ENCODE peak calls at places on chromosomes 12 and 14, in seven cellular contexts. T, R, D, S, P, I and O are unnamed samples.

GRCh38 chr14:22689186-22689585 is 45.0 kb upstream of the OR6J1 start:
- DNase-seq in T (no peak), R (peak; percentile 92), D (no peak), S (no peak), P (peak; percentile 43), I (no peak), O (no peak)

GRCh38 chr12:131642101-131642540 is 68.8 kb upstream of the SFSWAP start:
- DNase-seq in T (no peak), R (no peak), D (no peak), S (no peak), P (no peak), I (no peak), O (no peak)

GRCh38 chr12:132279930-132280329 is 49.5 kb downstream of the GALNT9 start:
- DNase-seq in T (no peak), R (no peak), D (no peak), S (no peak), P (no peak), I (no peak), O (no peak)

GRCh38 chr12:90951418-90952110 is 3.4 kb downstream of the CCER1 start:
- DNase-seq in T (no peak), R (peak; percentile 41), D (no peak), S (no peak), P (no peak), I (no peak), O (no peak)

GRCh38 chr12:6056406-6057211 is 67.9 kb downstream of the VWF start:
- DNase-seq in T (no peak), R (no peak), D (no peak), S (no peak), P (no peak), I (no peak), O (no peak)

GRCh38 chr14:93914278-93914677 is 12.9 kb upstream of the FAM181A start:
- DNase-seq in T (no peak), R (no peak), D (peak; percentile 41), S (no peak), P (no peak), I (no peak), O (no peak)

GRCh38 chr12:119446459-119446858 is 111.9 kb downstream of the CCDC60 start:
- DNase-seq in T (no peak), R (no peak), D (no peak), S (no peak), P (no peak), I (no peak), O (no peak)

GRCh38 chr12:83046019-83046418 is 359.3 kb downstream of the TMTC2 start:
- DNase-seq in T (no peak), R (peak; percentile 57), D (no peak), S (no peak), P (no peak), I (no peak), O (no peak)

GRCh38 chr14:34872822-34873590 is 2.2 kb downstream of the BAZ1A start:
- DNase-seq in T (no peak), R (peak; percentile 50), D (no peak), S (no peak), P (no peak), I (no peak), O (peak; percentile 40)

GRCh38 chr12:107091381-107091780 is 2.0 kb downstream of the CRY1 start:
- DNase-seq in T (peak; percentile 13), R (peak; percentile 72), D (no peak), S (no peak), P (no peak), I (no peak), O (no peak)

GRCh38 chr12:3086729-3087323 is 9.6 kb downstream of the TSPAN9 start:
- DNase-seq in T (no peak), R (no peak), D (no peak), S (no peak), P (no peak), I (no peak), O (no peak)

GRCh38 chr12:93173178-93173957 is 204.4 kb upstream of the NUDT4 start:
- DNase-seq in T (no peak), R (peak; percentile 69), D (no peak), S (no peak), P (peak; percentile 73), I (no peak), O (no peak)

GRCh38 chr12:122889658-122890561 is 6.0 kb downstream of the VPS37B start:
- DNase-seq in T (no peak), R (no peak), D (no peak), S (no peak), P (no peak), I (no peak), O (no peak)

GRCh38 chr12:48795550-48796455 is 6.9 kb upstream of the ADCY6 start:
- DNase-seq in T (no peak), R (peak; percentile 87), D (peak; percentile 60), S (peak; percentile 37), P (peak; percentile 68), I (peak; percentile 62), O (peak; percentile 43)

GRCh38 chr14:24279301-24280186 is 8.1 kb upstream of the RABGGTA start:
- DNase-seq in T (no peak), R (peak; percentile 62), D (peak; percentile 47), S (peak; percentile 40), P (no peak), I (peak; percentile 61), O (no peak)

GRCh38 chr12:18262514-18262913 is 1.2 kb downstream of the PIK3C2G start:
- DNase-seq in T (no peak), R (no peak), D (no peak), S (no peak), P (no peak), I (no peak), O (no peak)

GRCh38 chr14:68528031-68528687 is 264.7 kb downstream of the ZFP36L1 start:
- DNase-seq in T (no peak), R (no peak), D (no peak), S (no peak), P (no peak), I (no peak), O (no peak)

GRCh38 chr12:4700621-4701026 is 19.6 kb upstream of the GALNT8 start:
- DNase-seq in T (no peak), R (no peak), D (no peak), S (no peak), P (no peak), I (no peak), O (no peak)

GRCh38 chr14:99239661-99240092 is 32.3 kb downstream of the BCL11B start:
- DNase-seq in T (no peak), R (no peak), D (no peak), S (no peak), P (no peak), I (no peak), O (no peak)

GRCh38 chr12:52398176-52398575 is 8.0 kb downstream of the KRT82 start:
- DNase-seq in T (no peak), R (no peak), D (no peak), S (no peak), P (no peak), I (no peak), O (no peak)

GRCh38 chr12:61018571-61018970 is 1241.6 kb upstream of the USP15 start:
- DNase-seq in T (no peak), R (no peak), D (no peak), S (no peak), P (no peak), I (no peak), O (no peak)

GRCh38 chr14:55354500-55354899 is 57.1 kb downstream of the ATG14 start:
- DNase-seq in T (no peak), R (peak; percentile 62), D (peak; percentile 74), S (peak; percentile 59), P (peak; percentile 30), I (peak; percentile 68), O (no peak)

GRCh38 chr12:84038241-84038640 is 874.4 kb downstream of the SLC6A15 start:
- DNase-seq in T (no peak), R (no peak), D (no peak), S (no peak), P (no peak), I (no peak), O (no peak)

GRCh38 chr12:81212996-81213696 is 135.3 kb downstream of the ACSS3 start:
- DNase-seq in T (no peak), R (peak; percentile 41), D (no peak), S (no peak), P (no peak), I (no peak), O (no peak)

GRCh38 chr14:105006831-105007592 is 13.9 kb downstream of the CDCA4 start:
- DNase-seq in T (no peak), R (no peak), D (no peak), S (no peak), P (no peak), I (no peak), O (no peak)

GRCh38 chr14:100433428-100433814 is 110.3 kb downstream of the SLC25A47 start:
- DNase-seq in T (no peak), R (no peak), D (no peak), S (no peak), P (no peak), I (no peak), O (no peak)

GRCh38 chr12:107843351-107844311 is 69.1 kb downstream of the ASCL4 start:
- DNase-seq in T (no peak), R (peak; percentile 25), D (no peak), S (no peak), P (no peak), I (no peak), O (no peak)

GRCh38 chr12:18646307-18646706 is 91.5 kb downstream of the PLCZ1 start:
- DNase-seq in T (no peak), R (no peak), D (no peak), S (no peak), P (no peak), I (no peak), O (no peak)

GRCh38 chr12:42213023-42213422 is 25.0 kb downstream of the YAF2 start:
- DNase-seq in T (no peak), R (peak; percentile 61), D (no peak), S (no peak), P (no peak), I (no peak), O (peak; percentile 71)

GRCh38 chr12:31301311-31301710 is 24.6 kb downstream of the SINHCAF start:
- DNase-seq in T (no peak), R (no peak), D (no peak), S (no peak), P (no peak), I (no peak), O (no peak)

GRCh38 chr12:21551811-21552469 is 25.8 kb downstream of the SPX start:
- DNase-seq in T (no peak), R (no peak), D (no peak), S (no peak), P (no peak), I (no peak), O (no peak)

GRCh38 chr14:36518031-36518585 is 1.9 kb downstream of the NKX2-1 start:
- DNase-seq in T (no peak), R (no peak), D (no peak), S (no peak), P (no peak), I (no peak), O (no peak)

GRCh38 chr12:131831021-131831571 is 2.9 kb downstream of the MMP17 start:
- DNase-seq in T (no peak), R (peak; percentile 66), D (peak; percentile 19), S (no peak), P (no peak), I (peak; percentile 44), O (no peak)

GRCh38 chr12:65205886-65206285 is 36.5 kb downstream of the LEMD3 start:
- DNase-seq in T (no peak), R (no peak), D (no peak), S (no peak), P (no peak), I (no peak), O (no peak)

GRCh38 chr14:96741151-96741977 is 55.8 kb upstream of the VRK1 start:
- DNase-seq in T (no peak), R (peak; percentile 76), D (peak; percentile 75), S (peak; percentile 53), P (no peak), I (peak; percentile 81), O (no peak)

GRCh38 chr14:32469388-32470160 is 140.5 kb downstream of the AKAP6 start:
- DNase-seq in T (no peak), R (peak; percentile 63), D (no peak), S (no peak), P (peak; percentile 45), I (no peak), O (peak; percentile 37)

GRCh38 chr14:78902010-78902623 is 731.9 kb downstream of the NRXN3 start:
- DNase-seq in T (no peak), R (peak; percentile 3), D (peak; percentile 10), S (no peak), P (peak; percentile 4), I (no peak), O (peak; percentile 13)

GRCh38 chr14:89377544-89377943 is 39.5 kb downstream of the FOXN3 start:
- DNase-seq in T (no peak), R (no peak), D (no peak), S (no peak), P (no peak), I (no peak), O (no peak)